ENCODE peak calls at places on chromosomes 4 and X, in seven cellular contexts. L, P, A, C, W, Q and B are unnamed samples.

GRCh38 chrX:80388206-80388605 is 32.0 kb upstream of the TENT5D start:
- DNase-seq in L (no peak), P (no peak), A (no peak), C (no peak), W (no peak), Q (no peak), B (no peak)

GRCh38 chrX:153968754-153969124 is 2.9 kb downstream of the HCFC1 start:
- DNase-seq in L (no peak), P (no peak), A (no peak), C (no peak), W (no peak), Q (no peak), B (no peak)

GRCh38 chr4:141192564-141192963 is 28.1 kb upstream of the ZNF330 start:
- DNase-seq in L (no peak), P (no peak), A (no peak), C (no peak), W (no peak), Q (no peak), B (no peak)

GRCh38 chrX:137031517-137032377 is 2.0 kb downstream of the GPR101 start:
- DNase-seq in L (peak; percentile 2), P (no peak), A (no peak), C (no peak), W (peak; percentile 25), Q (no peak), B (no peak)

GRCh38 chrX:22950278-22951266 is 49.2 kb upstream of the DDX53 start:
- DNase-seq in L (no peak), P (peak; percentile 25), A (peak; percentile 22), C (peak; percentile 81), W (peak; percentile 71), Q (peak; percentile 18), B (no peak)

GRCh38 chrX:49276671-49277519 is 7.3 kb downstream of the PPP1R3F start:
- DNase-seq in L (no peak), P (no peak), A (peak; percentile 42), C (no peak), W (no peak), Q (no peak), B (no peak)

GRCh38 chr4:105352826-105353225 is 121.0 kb downstream of the PPA2 start:
- DNase-seq in L (no peak), P (no peak), A (no peak), C (no peak), W (no peak), Q (no peak), B (no peak)

GRCh38 chr4:109977854-109978501 is 65.3 kb downstream of the EGF start:
- DNase-seq in L (no peak), P (no peak), A (no peak), C (no peak), W (peak; percentile 40), Q (no peak), B (no peak)

GRCh38 chr4:122963222-122963621 is 40.8 kb upstream of the NUDT6 start:
- DNase-seq in L (no peak), P (peak; percentile 2), A (no peak), C (no peak), W (peak; percentile 89), Q (no peak), B (no peak)

GRCh38 chr4:22514001-22514400 is 1.9 kb downstream of the ADGRA3 start:
- DNase-seq in L (no peak), P (no peak), A (no peak), C (peak; percentile 58), W (peak; percentile 52), Q (no peak), B (no peak)

GRCh38 chrX:64204701-64205440 is 637 bp downstream of the AMER1 start:
- DNase-seq in L (peak; percentile 34), P (no peak), A (peak; percentile 35), C (no peak), W (peak; percentile 25), Q (peak; percentile 31), B (no peak)

GRCh38 chr4:106809083-106809482 is 227.0 kb downstream of the DKK2 start:
- DNase-seq in L (no peak), P (no peak), A (no peak), C (no peak), W (peak; percentile 48), Q (no peak), B (no peak)

GRCh38 chrX:21487832-21488231 is 113.6 kb downstream of the CNKSR2 start:
- DNase-seq in L (no peak), P (no peak), A (no peak), C (no peak), W (peak; percentile 64), Q (peak; percentile 16), B (no peak)

GRCh38 chr4:156113138-156113537 is 159.5 kb upstream of the CTSO start:
- DNase-seq in L (no peak), P (no peak), A (no peak), C (no peak), W (peak; percentile 4), Q (no peak), B (no peak)

GRCh38 chrX:49073641-49074575 is at the start of gene PRAF2:
- DNase-seq in L (peak; percentile 87), P (peak; percentile 38), A (peak; percentile 88), C (peak; percentile 62), W (peak; percentile 83), Q (peak; percentile 95), B (peak; percentile 96)

GRCh38 chr4:151319490-151319889 is 5.9 kb downstream of the SH3D19 start:
- DNase-seq in L (no peak), P (no peak), A (no peak), C (no peak), W (no peak), Q (no peak), B (no peak)

GRCh38 chr4:133146574-133147198 is 2.4 kb upstream of the PCDH10 start:
- DNase-seq in L (no peak), P (no peak), A (peak; percentile 47), C (no peak), W (no peak), Q (no peak), B (no peak)
- H3K27me3 ChIP-seq in L (peaks cover 3% of the 10 kb centered on the region), P (peaks cover 60% of the 10 kb centered on the region), A (peaks cover 30% of the 10 kb centered on the region), C (peaks cover 23% of the 10 kb centered on the region), W (peaks cover 55% of the 10 kb centered on the region), Q (peaks cover 39% of the 10 kb centered on the region), B (peaks cover 17% of the 10 kb centered on the region)

GRCh38 chr4:6410664-6411063 is 61.8 kb downstream of the PPP2R2C start:
- DNase-seq in L (no peak), P (no peak), A (no peak), C (no peak), W (no peak), Q (no peak), B (no peak)
- H3K27me3 ChIP-seq in L (no peaks in the 10 kb centered on the region), P (no peaks in the 10 kb centered on the region), A (no peaks in the 10 kb centered on the region), C (peaks cover 2% of the 10 kb centered on the region), W (no peaks in the 10 kb centered on the region), Q (no peaks in the 10 kb centered on the region), B (no peaks in the 10 kb centered on the region)

GRCh38 chr4:114601304-114602052 is 2.9 kb downstream of the UGT8 start:
- DNase-seq in L (no peak), P (no peak), A (no peak), C (no peak), W (no peak), Q (no peak), B (no peak)

GRCh38 chr4:114599231-114600065 is 841 bp downstream of the UGT8 start:
- DNase-seq in L (peak; percentile 31), P (no peak), A (peak; percentile 46), C (no peak), W (peak; percentile 6), Q (peak; percentile 68), B (no peak)

GRCh38 chr4:114598191-114599121 is at the start of gene UGT8:
- DNase-seq in L (peak; percentile 75), P (no peak), A (peak; percentile 85), C (no peak), W (peak; percentile 32), Q (peak; percentile 92), B (no peak)

GRCh38 chr4:114600066-114600552 is 1.5 kb downstream of the UGT8 start:
- DNase-seq in L (no peak), P (no peak), A (no peak), C (no peak), W (no peak), Q (no peak), B (no peak)

GRCh38 chr4:114600672-114601071 is 2.1 kb downstream of the UGT8 start:
- DNase-seq in L (no peak), P (no peak), A (no peak), C (no peak), W (no peak), Q (no peak), B (no peak)
- H3K27me3 ChIP-seq in L (no peaks in the 10 kb centered on the region), P (peaks cover 30% of the 10 kb centered on the region), A (no peaks in the 10 kb centered on the region), C (no peaks in the 10 kb centered on the region), W (no peaks in the 10 kb centered on the region), Q (no peaks in the 10 kb centered on the region), B (no peaks in the 10 kb centered on the region)

GRCh38 chrX:68660746-68661145 is 13.3 kb downstream of the STARD8 start:
- DNase-seq in L (no peak), P (no peak), A (no peak), C (no peak), W (no peak), Q (no peak), B (no peak)
- H3K27me3 ChIP-seq in L (no peaks in the 10 kb centered on the region), P (peaks cover 11% of the 10 kb centered on the region), A (no peaks in the 10 kb centered on the region), C (no peaks in the 10 kb centered on the region), W (no peaks in the 10 kb centered on the region), Q (no peaks in the 10 kb centered on the region), B (no peaks in the 10 kb centered on the region)